ENCODE peak calls at places on chromosome 1, in eight cellular contexts. J, K, M, D, G, E, C and S are unnamed samples.
A peak's percentile ranks its signal among the peaks of the same experiment; 100 is the strongest.

GRCh38 chr1:11653616-11654570 is at the start of gene FBXO2:
- DNase-seq in J (peak; percentile 20), K (no peak), M (no peak), D (no peak), G (no peak), E (no peak), C (no peak), S (no peak)

GRCh38 chr1:3539707-3540425 is 71.4 kb downstream of the MEGF6 start:
- DNase-seq in J (no peak), K (no peak), M (no peak), D (peak; percentile 69), G (no peak), E (peak; percentile 38), C (no peak), S (no peak)

GRCh38 chr1:65820983-65821382 is 28.3 kb downstream of the PDE4B start:
- DNase-seq in J (peak; percentile 85), K (no peak), M (no peak), D (peak; percentile 86), G (peak; percentile 92), E (peak; percentile 80), C (no peak), S (no peak)

GRCh38 chr1:156696755-156697154 is 8.6 kb downstream of the CRABP2 start:
- DNase-seq in J (no peak), K (no peak), M (no peak), D (no peak), G (no peak), E (no peak), C (no peak), S (no peak)

GRCh38 chr1:4752059-4752458 is 97.7 kb downstream of the AJAP1 start:
- DNase-seq in J (peak; percentile 34), K (no peak), M (no peak), D (no peak), G (no peak), E (no peak), C (no peak), S (no peak)

GRCh38 chr1:221839794-221840395 is 98.0 kb upstream of the DUSP10 start:
- DNase-seq in J (peak; percentile 100), K (peak; percentile 70), M (peak; percentile 59), D (peak; percentile 87), G (peak; percentile 99), E (peak; percentile 91), C (no peak), S (peak; percentile 29)

GRCh38 chr1:163535807-163536206 is 214.1 kb downstream of the NUF2 start:
- DNase-seq in J (peak; percentile 21), K (no peak), M (no peak), D (peak; percentile 70), G (peak; percentile 7), E (peak; percentile 26), C (peak; percentile 26), S (no peak)

GRCh38 chr1:69499203-69499803 is 68.4 kb upstream of the LRRC7 start:
- DNase-seq in J (no peak), K (no peak), M (no peak), D (no peak), G (no peak), E (peak; percentile 19), C (no peak), S (no peak)

GRCh38 chr1:58732087-58732486 is 32.2 kb upstream of the MYSM1 start:
- DNase-seq in J (no peak), K (no peak), M (no peak), D (peak; percentile 97), G (no peak), E (no peak), C (no peak), S (no peak)

GRCh38 chr1:224739997-224740687 is 124.0 kb downstream of the CNIH3 start:
- DNase-seq in J (no peak), K (no peak), M (no peak), D (no peak), G (no peak), E (no peak), C (no peak), S (no peak)

GRCh38 chr1:174971902-174972301 is 27.8 kb upstream of the CACYBP start:
- DNase-seq in J (no peak), K (no peak), M (no peak), D (no peak), G (no peak), E (no peak), C (no peak), S (no peak)

GRCh38 chr1:50152236-50152635 is 43.5 kb downstream of the ELAVL4 start:
- DNase-seq in J (no peak), K (no peak), M (no peak), D (no peak), G (no peak), E (no peak), C (no peak), S (no peak)

GRCh38 chr1:245212221-245212710 is 57.5 kb downstream of the KIF26B start:
- DNase-seq in J (no peak), K (no peak), M (no peak), D (no peak), G (no peak), E (no peak), C (no peak), S (no peak)

GRCh38 chr1:200038987-200039848 is 11.7 kb downstream of the NR5A2 start:
- DNase-seq in J (peak; percentile 20), K (no peak), M (no peak), D (no peak), G (peak; percentile 10), E (no peak), C (peak; percentile 52), S (peak; percentile 35)

GRCh38 chr1:226874579-226875425 is 4.4 kb downstream of the PSEN2 start:
- DNase-seq in J (no peak), K (no peak), M (no peak), D (no peak), G (no peak), E (no peak), C (no peak), S (no peak)

GRCh38 chr1:1755426-1755825 is 22.8 kb downstream of the NADK start:
- DNase-seq in J (no peak), K (no peak), M (no peak), D (no peak), G (no peak), E (no peak), C (no peak), S (no peak)

GRCh38 chr1:53580739-53581475 is 121.7 kb downstream of the DMRTB1 start:
- DNase-seq in J (no peak), K (no peak), M (peak; percentile 14), D (no peak), G (no peak), E (no peak), C (no peak), S (no peak)

GRCh38 chr1:176416777-176417176 is 46.2 kb upstream of the PAPPA2 start:
- DNase-seq in J (no peak), K (no peak), M (no peak), D (no peak), G (peak; percentile 43), E (peak; percentile 43), C (no peak), S (no peak)

GRCh38 chr1:86445919-86446318 is 21.9 kb downstream of the CLCA2 start:
- DNase-seq in J (no peak), K (no peak), M (no peak), D (no peak), G (no peak), E (no peak), C (no peak), S (no peak)

GRCh38 chr1:174812656-174813055 is 187.1 kb upstream of the CACYBP start:
- DNase-seq in J (peak; percentile 39), K (no peak), M (no peak), D (peak; percentile 25), G (peak; percentile 49), E (no peak), C (no peak), S (no peak)

GRCh38 chr1:3460653-3461237 is 6.3 kb downstream of the ARHGEF16 start:
- DNase-seq in J (peak; percentile 71), K (no peak), M (no peak), D (no peak), G (no peak), E (no peak), C (no peak), S (peak; percentile 22)

GRCh38 chr1:168687796-168688195 is 41.2 kb downstream of the DPT start:
- DNase-seq in J (peak; percentile 9), K (no peak), M (no peak), D (no peak), G (peak; percentile 5), E (no peak), C (no peak), S (no peak)

GRCh38 chr1:5901150-5901549 is 91.1 kb downstream of the NPHP4 start:
- DNase-seq in J (no peak), K (no peak), M (no peak), D (peak; percentile 61), G (no peak), E (no peak), C (no peak), S (no peak)

GRCh38 chr1:162389971-162390370 is 8.4 kb downstream of the C1orf226 start:
- DNase-seq in J (no peak), K (no peak), M (no peak), D (no peak), G (no peak), E (no peak), C (no peak), S (no peak)

GRCh38 chr1:65339866-65340483 is 30.6 kb downstream of the DNAJC6 start:
- DNase-seq in J (peak; percentile 6), K (no peak), M (no peak), D (peak; percentile 1), G (peak; percentile 18), E (no peak), C (no peak), S (no peak)

GRCh38 chr1:58586296-58586695 is 9.2 kb upstream of the TACSTD2 start:
- DNase-seq in J (no peak), K (no peak), M (no peak), D (no peak), G (peak; percentile 67), E (no peak), C (no peak), S (no peak)

GRCh38 chr1:51661081-51661518 is 44.2 kb downstream of the OSBPL9 start:
- DNase-seq in J (peak; percentile 89), K (no peak), M (no peak), D (peak; percentile 99), G (peak; percentile 98), E (peak; percentile 60), C (no peak), S (no peak)

GRCh38 chr1:226397011-226397926 is 10.6 kb downstream of the PARP1 start:
- DNase-seq in J (no peak), K (no peak), M (no peak), D (peak; percentile 12), G (no peak), E (no peak), C (no peak), S (no peak)

GRCh38 chr1:232457607-232458006 is 172.3 kb downstream of the SIPA1L2 start:
- DNase-seq in J (no peak), K (peak; percentile 4), M (no peak), D (no peak), G (no peak), E (no peak), C (no peak), S (no peak)

GRCh38 chr1:207831517-207832327 is 79.2 kb downstream of the CD34 start:
- DNase-seq in J (peak; percentile 70), K (no peak), M (no peak), D (no peak), G (no peak), E (no peak), C (no peak), S (no peak)

GRCh38 chr1:3918966-3919611 is 19.0 kb upstream of the C1orf174 start:
- DNase-seq in J (no peak), K (no peak), M (no peak), D (no peak), G (no peak), E (no peak), C (no peak), S (no peak)

GRCh38 chr1:51131185-51131584 is 29.2 kb downstream of the C1orf185 start:
- DNase-seq in J (no peak), K (no peak), M (no peak), D (no peak), G (no peak), E (no peak), C (no peak), S (no peak)

GRCh38 chr1:91806777-91807700 is 78.9 kb downstream of the TGFBR3 start:
- DNase-seq in J (no peak), K (no peak), M (no peak), D (peak; percentile 96), G (no peak), E (peak; percentile 65), C (no peak), S (no peak)